ENCODE peak calls at places on chromosomes 6 and 20, in seven cellular contexts. One of them, this sample, is unnamed.

GRCh38 chr6:126372626-126373025 is 32.7 kb downstream of the CENPW start:
- DNase-seq in nucleus accumbens: no peak
- DNase-seq in activated T-cell treated with anti-CD3 and anti-CD28 coated beads, Interleukin-2, amount 50 U/mL, for 4 hours: no peak
- DNase-seq in AG09309: no peak
- DNase-seq in stimulated activated CD4-positive, alpha-beta T cell treated with anti-CD3 and anti-CD28 coated beads, TNF-alpha, amount 100 ng/mL, for 48 hours: no peak
- DNase-seq in transverse colon: no peak
- DNase-seq in fibroblast of pulmonary artery: no peak
- DNase-seq in this sample: no peak

GRCh38 chr6:97294451-97294850 is 11.4 kb upstream of the MMS22L start:
- DNase-seq in nucleus accumbens: no peak
- DNase-seq in activated T-cell treated with anti-CD3 and anti-CD28 coated beads, Interleukin-2, amount 50 U/mL, for 4 hours: no peak
- DNase-seq in AG09309: peak
- DNase-seq in stimulated activated CD4-positive, alpha-beta T cell treated with anti-CD3 and anti-CD28 coated beads, TNF-alpha, amount 100 ng/mL, for 48 hours: no peak
- DNase-seq in transverse colon: no peak
- DNase-seq in fibroblast of pulmonary artery: peak
- DNase-seq in this sample: no peak

GRCh38 chr20:10665027-10665561 is 8.7 kb downstream of the JAG1 start:
- DNase-seq in nucleus accumbens: no peak
- DNase-seq in activated T-cell treated with anti-CD3 and anti-CD28 coated beads, Interleukin-2, amount 50 U/mL, for 4 hours: no peak
- DNase-seq in AG09309: no peak
- DNase-seq in stimulated activated CD4-positive, alpha-beta T cell treated with anti-CD3 and anti-CD28 coated beads, TNF-alpha, amount 100 ng/mL, for 48 hours: no peak
- DNase-seq in transverse colon: no peak
- DNase-seq in fibroblast of pulmonary artery: peak
- DNase-seq in this sample: no peak

GRCh38 chr6:3849681-3850450 is 693 bp downstream of the FAM50B start:
- DNase-seq in nucleus accumbens: peak
- DNase-seq in activated T-cell treated with anti-CD3 and anti-CD28 coated beads, Interleukin-2, amount 50 U/mL, for 4 hours: no peak
- DNase-seq in AG09309: no peak
- DNase-seq in stimulated activated CD4-positive, alpha-beta T cell treated with anti-CD3 and anti-CD28 coated beads, TNF-alpha, amount 100 ng/mL, for 48 hours: no peak
- DNase-seq in transverse colon: peak
- DNase-seq in fibroblast of pulmonary artery: peak
- DNase-seq in this sample: no peak

GRCh38 chr20:22257912-22258311 is 326.5 kb downstream of the FOXA2 start:
- DNase-seq in nucleus accumbens: no peak
- DNase-seq in activated T-cell treated with anti-CD3 and anti-CD28 coated beads, Interleukin-2, amount 50 U/mL, for 4 hours: no peak
- DNase-seq in AG09309: no peak
- DNase-seq in stimulated activated CD4-positive, alpha-beta T cell treated with anti-CD3 and anti-CD28 coated beads, TNF-alpha, amount 100 ng/mL, for 48 hours: no peak
- DNase-seq in transverse colon: no peak
- DNase-seq in fibroblast of pulmonary artery: no peak
- DNase-seq in this sample: no peak

GRCh38 chr20:46388945-46389344 is 17.5 kb downstream of the ELMO2 start:
- DNase-seq in nucleus accumbens: no peak
- DNase-seq in activated T-cell treated with anti-CD3 and anti-CD28 coated beads, Interleukin-2, amount 50 U/mL, for 4 hours: no peak
- DNase-seq in AG09309: no peak
- DNase-seq in stimulated activated CD4-positive, alpha-beta T cell treated with anti-CD3 and anti-CD28 coated beads, TNF-alpha, amount 100 ng/mL, for 48 hours: no peak
- DNase-seq in transverse colon: no peak
- DNase-seq in fibroblast of pulmonary artery: no peak
- DNase-seq in this sample: no peak

GRCh38 chr20:24438331-24438730 is 31.1 kb upstream of the SYNDIG1 start:
- DNase-seq in nucleus accumbens: no peak
- DNase-seq in activated T-cell treated with anti-CD3 and anti-CD28 coated beads, Interleukin-2, amount 50 U/mL, for 4 hours: no peak
- DNase-seq in AG09309: no peak
- DNase-seq in stimulated activated CD4-positive, alpha-beta T cell treated with anti-CD3 and anti-CD28 coated beads, TNF-alpha, amount 100 ng/mL, for 48 hours: no peak
- DNase-seq in transverse colon: no peak
- DNase-seq in fibroblast of pulmonary artery: no peak
- DNase-seq in this sample: no peak

GRCh38 chr20:32672982-32673727 is 586 bp downstream of the C20orf203 start:
- DNase-seq in nucleus accumbens: no peak
- DNase-seq in activated T-cell treated with anti-CD3 and anti-CD28 coated beads, Interleukin-2, amount 50 U/mL, for 4 hours: no peak
- DNase-seq in AG09309: no peak
- DNase-seq in stimulated activated CD4-positive, alpha-beta T cell treated with anti-CD3 and anti-CD28 coated beads, TNF-alpha, amount 100 ng/mL, for 48 hours: no peak
- DNase-seq in transverse colon: peak
- DNase-seq in fibroblast of pulmonary artery: no peak
- DNase-seq in this sample: no peak

GRCh38 chr6:79635179-79635578 is 4.0 kb downstream of the SH3BGRL2 start:
- DNase-seq in nucleus accumbens: no peak
- DNase-seq in activated T-cell treated with anti-CD3 and anti-CD28 coated beads, Interleukin-2, amount 50 U/mL, for 4 hours: no peak
- DNase-seq in AG09309: no peak
- DNase-seq in stimulated activated CD4-positive, alpha-beta T cell treated with anti-CD3 and anti-CD28 coated beads, TNF-alpha, amount 100 ng/mL, for 48 hours: no peak
- DNase-seq in transverse colon: no peak
- DNase-seq in fibroblast of pulmonary artery: peak
- DNase-seq in this sample: no peak

GRCh38 chr6:31473780-31474725 is 23.9 kb upstream of the MICB start:
- DNase-seq in nucleus accumbens: no peak
- DNase-seq in activated T-cell treated with anti-CD3 and anti-CD28 coated beads, Interleukin-2, amount 50 U/mL, for 4 hours: no peak
- DNase-seq in AG09309: no peak
- DNase-seq in stimulated activated CD4-positive, alpha-beta T cell treated with anti-CD3 and anti-CD28 coated beads, TNF-alpha, amount 100 ng/mL, for 48 hours: no peak
- DNase-seq in transverse colon: no peak
- DNase-seq in fibroblast of pulmonary artery: peak
- DNase-seq in this sample: no peak

GRCh38 chr6:52994789-52995078 is 350 bp downstream of the GSTA4 start:
- DNase-seq in nucleus accumbens: peak
- DNase-seq in activated T-cell treated with anti-CD3 and anti-CD28 coated beads, Interleukin-2, amount 50 U/mL, for 4 hours: peak
- DNase-seq in AG09309: no peak
- DNase-seq in stimulated activated CD4-positive, alpha-beta T cell treated with anti-CD3 and anti-CD28 coated beads, TNF-alpha, amount 100 ng/mL, for 48 hours: no peak
- DNase-seq in transverse colon: peak
- DNase-seq in fibroblast of pulmonary artery: peak
- DNase-seq in this sample: no peak

GRCh38 chr20:39013662-39014109 is 51.5 kb downstream of the DHX35 start:
- DNase-seq in nucleus accumbens: no peak
- DNase-seq in activated T-cell treated with anti-CD3 and anti-CD28 coated beads, Interleukin-2, amount 50 U/mL, for 4 hours: no peak
- DNase-seq in AG09309: no peak
- DNase-seq in stimulated activated CD4-positive, alpha-beta T cell treated with anti-CD3 and anti-CD28 coated beads, TNF-alpha, amount 100 ng/mL, for 48 hours: no peak
- DNase-seq in transverse colon: no peak
- DNase-seq in fibroblast of pulmonary artery: no peak
- DNase-seq in this sample: no peak

GRCh38 chr6:44396968-44397367 is 9.5 kb downstream of the CDC5L start:
- DNase-seq in nucleus accumbens: no peak
- DNase-seq in activated T-cell treated with anti-CD3 and anti-CD28 coated beads, Interleukin-2, amount 50 U/mL, for 4 hours: no peak
- DNase-seq in AG09309: no peak
- DNase-seq in stimulated activated CD4-positive, alpha-beta T cell treated with anti-CD3 and anti-CD28 coated beads, TNF-alpha, amount 100 ng/mL, for 48 hours: no peak
- DNase-seq in transverse colon: no peak
- DNase-seq in fibroblast of pulmonary artery: no peak
- DNase-seq in this sample: no peak

GRCh38 chr20:62924567-62925419 is 1.5 kb downstream of the DIDO1 start:
- DNase-seq in nucleus accumbens: no peak
- DNase-seq in activated T-cell treated with anti-CD3 and anti-CD28 coated beads, Interleukin-2, amount 50 U/mL, for 4 hours: no peak
- DNase-seq in AG09309: no peak
- DNase-seq in stimulated activated CD4-positive, alpha-beta T cell treated with anti-CD3 and anti-CD28 coated beads, TNF-alpha, amount 100 ng/mL, for 48 hours: no peak
- DNase-seq in transverse colon: peak
- DNase-seq in fibroblast of pulmonary artery: peak
- DNase-seq in this sample: no peak

GRCh38 chr20:48186447-48186846 is 401.2 kb upstream of the SULF2 start:
- DNase-seq in nucleus accumbens: no peak
- DNase-seq in activated T-cell treated with anti-CD3 and anti-CD28 coated beads, Interleukin-2, amount 50 U/mL, for 4 hours: no peak
- DNase-seq in AG09309: no peak
- DNase-seq in stimulated activated CD4-positive, alpha-beta T cell treated with anti-CD3 and anti-CD28 coated beads, TNF-alpha, amount 100 ng/mL, for 48 hours: no peak
- DNase-seq in transverse colon: no peak
- DNase-seq in fibroblast of pulmonary artery: peak
- DNase-seq in this sample: no peak